ENCODE peak calls at places on chromosomes 5 and 9, in eight cellular contexts. M is stimulated activated effector memory CD8-positive, alpha-beta T cell treated with anti-CD3 and anti-CD28 coated beads, Interleukin-12 subunit alpha, Interleukin-12 subunit beta, amount 100 ng/mL, for 72 hours; I is lower lobe of right lung; C is upper lobe of left lung; Q is upper lobe of right lung; A is CD8-positive, alpha-beta T cell; W is activated naive CD8-positive, alpha-beta T cell treated with anti-CD3 and anti-CD28 coated beads, Interleukin-2, amount 10 ng/mL, durations not matched to agents 7 days and 5 days; G is central memory CD8-positive, alpha-beta T cell. V is an unnamed sample.

GRCh38 chr9:108671794-108672193 is 184.0 kb downstream of the ACTL7B start:
- ATAC-seq in M (no peak), I (no peak), C (no peak), Q (no peak), A (no peak), W (no peak), G (no peak), V (no peak)

GRCh38 chr9:135772056-135773042 is 70.4 kb downstream of the KCNT1 start:
- ATAC-seq in M (no peak), I (no peak), C (no peak), Q (no peak), A (no peak), W (no peak), G (no peak), V (peak)

GRCh38 chr9:22625540-22625939 is 178.9 kb downstream of the DMRTA1 start:
- ATAC-seq in M (no peak), I (no peak), C (no peak), Q (no peak), A (no peak), W (no peak), G (no peak), V (no peak)

GRCh38 chr5:119269061-119269579 is 86.7 kb upstream of the TNFAIP8 start:
- ATAC-seq in M (peak), I (peak), C (peak), Q (peak), A (no peak), W (no peak), G (no peak), V (peak)

GRCh38 chr5:149133795-149134777 is 7.2 kb upstream of the ABLIM3 start:
- ATAC-seq in M (peak), I (peak), C (peak), Q (peak), A (no peak), W (no peak), G (no peak), V (peak)

GRCh38 chr5:6820851-6821479 is 107.7 kb downstream of the TENT4A start:
- ATAC-seq in M (no peak), I (no peak), C (no peak), Q (peak), A (peak), W (peak), G (no peak), V (peak)

GRCh38 chr9:38651400-38652042 is 31.1 kb upstream of the ANKRD18A start:
- ATAC-seq in M (peak), I (no peak), C (no peak), Q (no peak), A (no peak), W (no peak), G (no peak), V (peak)

GRCh38 chr5:39400711-39401385 is 23.9 kb downstream of the DAB2 start:
- ATAC-seq in M (no peak), I (no peak), C (peak), Q (no peak), A (no peak), W (no peak), G (no peak), V (no peak)

GRCh38 chr5:10317825-10318682 is 10.4 kb upstream of the CMBL start:
- ATAC-seq in M (peak), I (no peak), C (no peak), Q (no peak), A (no peak), W (no peak), G (no peak), V (peak)

GRCh38 chr9:120100595-120100994 is 479.4 kb downstream of the CDK5RAP2 start:
- ATAC-seq in M (no peak), I (no peak), C (no peak), Q (no peak), A (no peak), W (no peak), G (no peak), V (no peak)

GRCh38 chr5:83632874-83633273 is 87.8 kb downstream of the HAPLN1 start:
- ATAC-seq in M (no peak), I (no peak), C (no peak), Q (no peak), A (no peak), W (no peak), G (no peak), V (no peak)

GRCh38 chr5:132179410-132179809 is 48.2 kb downstream of the P4HA2 start:
- ATAC-seq in M (peak), I (no peak), C (no peak), Q (no peak), A (no peak), W (no peak), G (no peak), V (peak)